ENCODE peak calls at places on chromosome 19, in five cellular contexts. One of them, this sample, is unnamed.

GRCh38 chr19:6333439-6333838 is at the start of gene ACER1:
- DNase-seq in transverse colon: no peak
- DNase-seq in foreskin fibroblast: no peak
- DNase-seq in cardiac muscle cell: no peak
- DNase-seq in osteoblast: no peak
- DNase-seq in this sample: peak

GRCh38 chr19:30865481-30865880 is 483.8 kb downstream of the TSHZ3 start:
- DNase-seq in cardiac muscle cell: peak
- DNase-seq in osteoblast: no peak
- DNase-seq in transverse colon: no peak
- DNase-seq in foreskin fibroblast: no peak
- DNase-seq in this sample: no peak

GRCh38 chr19:2561895-2562294 is 86.0 kb downstream of the GADD45B start:
- DNase-seq in cardiac muscle cell: no peak
- DNase-seq in transverse colon: no peak
- DNase-seq in foreskin fibroblast: no peak
- DNase-seq in osteoblast: no peak
- DNase-seq in this sample: peak

GRCh38 chr19:44685877-44686276 is 13.1 kb upstream of the CEACAM16 start:
- DNase-seq in cardiac muscle cell: no peak
- DNase-seq in transverse colon: no peak
- DNase-seq in foreskin fibroblast: peak
- DNase-seq in osteoblast: peak
- DNase-seq in this sample: peak

GRCh38 chr19:55585658-55586339 is 5.2 kb upstream of the ZNF579 start:
- DNase-seq in transverse colon: peak
- DNase-seq in cardiac muscle cell: peak
- DNase-seq in foreskin fibroblast: peak
- DNase-seq in osteoblast: peak
- DNase-seq in this sample: peak

GRCh38 chr19:39941615-39942507 is 7.4 kb upstream of the FCGBP start:
- DNase-seq in transverse colon: peak
- DNase-seq in cardiac muscle cell: no peak
- DNase-seq in foreskin fibroblast: no peak
- DNase-seq in osteoblast: no peak
- DNase-seq in this sample: peak

GRCh38 chr19:13029893-13030292 is 34.6 kb downstream of the NFIX start:
- DNase-seq in transverse colon: peak
- DNase-seq in foreskin fibroblast: peak
- DNase-seq in cardiac muscle cell: no peak
- DNase-seq in osteoblast: peak
- DNase-seq in this sample: peak

GRCh38 chr19:6572217-6572616 is 18.7 kb downstream of the CD70 start:
- DNase-seq in osteoblast: peak
- DNase-seq in foreskin fibroblast: no peak
- DNase-seq in transverse colon: peak
- DNase-seq in cardiac muscle cell: no peak
- DNase-seq in this sample: no peak

GRCh38 chr19:49017666-49018351 is 918 bp upstream of the LHB start:
- DNase-seq in cardiac muscle cell: peak
- DNase-seq in foreskin fibroblast: peak
- DNase-seq in osteoblast: peak
- DNase-seq in transverse colon: peak
- DNase-seq in this sample: peak

GRCh38 chr19:55678121-55678671 is 3.2 kb downstream of the EPN1 start:
- DNase-seq in cardiac muscle cell: no peak
- DNase-seq in osteoblast: no peak
- DNase-seq in transverse colon: peak
- DNase-seq in foreskin fibroblast: no peak
- DNase-seq in this sample: no peak

GRCh38 chr19:16033136-16033530 is 43.2 kb upstream of the TPM4 start:
- DNase-seq in cardiac muscle cell: no peak
- DNase-seq in osteoblast: peak
- DNase-seq in foreskin fibroblast: no peak
- DNase-seq in transverse colon: no peak
- DNase-seq in this sample: no peak

GRCh38 chr19:33409035-33409434 is 35.5 kb downstream of the CEBPG start:
- DNase-seq in cardiac muscle cell: no peak
- DNase-seq in osteoblast: peak
- DNase-seq in transverse colon: no peak
- DNase-seq in foreskin fibroblast: no peak
- DNase-seq in this sample: no peak

GRCh38 chr19:13832096-13832495 is 36.9 kb downstream of the ZSWIM4 start:
- DNase-seq in transverse colon: no peak
- DNase-seq in foreskin fibroblast: peak
- DNase-seq in cardiac muscle cell: no peak
- DNase-seq in osteoblast: peak
- DNase-seq in this sample: no peak

GRCh38 chr19:5059191-5059579 is 90.3 kb downstream of the KDM4B start:
- DNase-seq in foreskin fibroblast: peak
- DNase-seq in cardiac muscle cell: no peak
- DNase-seq in transverse colon: no peak
- DNase-seq in osteoblast: no peak
- DNase-seq in this sample: no peak

GRCh38 chr19:46115396-46116109 is 8.9 kb downstream of the IGFL3 start:
- DNase-seq in foreskin fibroblast: peak
- DNase-seq in transverse colon: no peak
- DNase-seq in cardiac muscle cell: no peak
- DNase-seq in osteoblast: peak
- DNase-seq in this sample: peak

GRCh38 chr19:5339950-5340636 is 519 bp downstream of the PTPRS start:
- DNase-seq in osteoblast: peak
- DNase-seq in transverse colon: no peak
- DNase-seq in cardiac muscle cell: peak
- DNase-seq in foreskin fibroblast: peak
- DNase-seq in this sample: peak

GRCh38 chr19:34712606-34713261 is 21.3 kb upstream of the ZNF181 start:
- DNase-seq in foreskin fibroblast: peak
- DNase-seq in osteoblast: peak
- DNase-seq in transverse colon: peak
- DNase-seq in cardiac muscle cell: peak
- DNase-seq in this sample: peak

GRCh38 chr19:12843328-12843727 is 5.0 kb downstream of the MAST1 start:
- DNase-seq in transverse colon: no peak
- DNase-seq in foreskin fibroblast: no peak
- DNase-seq in cardiac muscle cell: no peak
- DNase-seq in osteoblast: no peak
- DNase-seq in this sample: no peak

GRCh38 chr19:1206733-1207301 is 1.2 kb downstream of the STK11 start:
- DNase-seq in osteoblast: peak
- DNase-seq in cardiac muscle cell: peak
- DNase-seq in transverse colon: peak
- DNase-seq in foreskin fibroblast: peak
- DNase-seq in this sample: peak

GRCh38 chr19:13984875-13985741 is 21.0 kb downstream of the RFX1 start:
- DNase-seq in osteoblast: peak
- DNase-seq in cardiac muscle cell: no peak
- DNase-seq in foreskin fibroblast: no peak
- DNase-seq in transverse colon: no peak
- DNase-seq in this sample: no peak

GRCh38 chr19:31340059-31341025 is 8.9 kb downstream of the TSHZ3 start:
- DNase-seq in osteoblast: no peak
- DNase-seq in foreskin fibroblast: peak
- DNase-seq in transverse colon: no peak
- DNase-seq in cardiac muscle cell: no peak
- DNase-seq in this sample: no peak

GRCh38 chr19:51469629-51470028 is 8.7 kb upstream of the CEACAM18 start:
- DNase-seq in transverse colon: no peak
- DNase-seq in foreskin fibroblast: no peak
- DNase-seq in osteoblast: no peak
- DNase-seq in cardiac muscle cell: no peak
- DNase-seq in this sample: no peak

GRCh38 chr19:29128203-29128602 is 84.7 kb downstream of the UQCRFS1 start:
- DNase-seq in foreskin fibroblast: no peak
- DNase-seq in cardiac muscle cell: no peak
- DNase-seq in transverse colon: no peak
- DNase-seq in osteoblast: no peak
- DNase-seq in this sample: no peak
- TF ChIP-seq CTCF in foreskin fibroblast: no peak
- TF ChIP-seq CTCF in cardiac muscle cell: no peak
- TF ChIP-seq CTCF in transverse colon: no peak
- TF ChIP-seq CTCF in osteoblast: no peak
- TF ChIP-seq CTCF in this sample: no peak

GRCh38 chr19:41957161-41957837 is 1.8 kb downstream of the RABAC1 start:
- DNase-seq in transverse colon: peak
- DNase-seq in cardiac muscle cell: no peak
- DNase-seq in osteoblast: peak
- DNase-seq in foreskin fibroblast: no peak
- DNase-seq in this sample: no peak

GRCh38 chr19:41955521-41955920 is 3.6 kb downstream of the RABAC1 start:
- DNase-seq in transverse colon: no peak
- DNase-seq in osteoblast: peak
- DNase-seq in foreskin fibroblast: no peak
- DNase-seq in cardiac muscle cell: no peak
- DNase-seq in this sample: no peak

GRCh38 chr19:41956621-41957020 is 2.5 kb downstream of the RABAC1 start:
- DNase-seq in transverse colon: peak
- DNase-seq in cardiac muscle cell: no peak
- DNase-seq in osteoblast: peak
- DNase-seq in foreskin fibroblast: no peak
- DNase-seq in this sample: no peak

DNA sequence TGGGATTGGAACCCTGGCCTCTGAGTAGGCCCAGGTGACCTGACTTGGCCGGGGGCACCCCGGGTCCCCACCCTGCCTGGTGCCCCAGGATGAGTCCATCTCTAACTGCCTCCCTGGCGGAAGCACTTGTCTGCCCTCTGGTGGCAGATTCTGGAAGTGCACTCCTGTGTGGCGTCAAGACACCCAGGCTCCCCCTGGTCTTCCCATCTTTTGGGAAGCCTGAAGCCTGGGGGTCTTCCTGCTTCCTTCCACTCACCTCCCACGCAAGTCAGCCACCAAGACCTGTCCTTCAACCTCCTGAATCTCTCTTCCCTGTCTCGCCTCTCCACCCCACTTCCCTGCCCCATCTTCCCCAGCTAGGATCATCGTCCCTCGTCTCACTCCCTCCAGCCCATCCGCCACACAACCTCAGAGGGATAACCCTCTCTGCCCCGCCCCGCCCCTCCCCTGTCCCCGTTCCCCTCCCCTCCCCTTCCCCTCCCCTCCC is 7.4 kb downstream of the RABAC1 start:
- DNase-seq in osteoblast: peak
- DNase-seq in cardiac muscle cell: peak
- DNase-seq in transverse colon: peak
- DNase-seq in foreskin fibroblast: peak
- DNase-seq in this sample: peak
- H3K4me3 ChIP-seq in osteoblast: no peak
- H3K4me3 ChIP-seq in cardiac muscle cell: no peak
- H3K4me3 ChIP-seq in transverse colon: no peak
- H3K4me3 ChIP-seq in foreskin fibroblast: no peak
- H3K4me3 ChIP-seq in this sample: no peak

GRCh38 chr19:19461671-19462622 is 53.4 kb downstream of the TSSK6 start:
- DNase-seq in osteoblast: no peak
- DNase-seq in cardiac muscle cell: peak
- DNase-seq in transverse colon: peak
- DNase-seq in foreskin fibroblast: peak
- DNase-seq in this sample: peak
- TF ChIP-seq CTCF in osteoblast: no peak
- TF ChIP-seq CTCF in cardiac muscle cell: no peak
- TF ChIP-seq CTCF in transverse colon: no peak
- TF ChIP-seq CTCF in foreskin fibroblast: no peak
- TF ChIP-seq CTCF in this sample: no peak

GRCh38 chr19:47417107-47417745 is 2.1 kb downstream of the MEIS3 start:
- DNase-seq in foreskin fibroblast: no peak
- DNase-seq in cardiac muscle cell: no peak
- DNase-seq in osteoblast: peak
- DNase-seq in transverse colon: no peak
- DNase-seq in this sample: no peak
- H3K4me3 ChIP-seq in foreskin fibroblast: peak
- H3K4me3 ChIP-seq in cardiac muscle cell: no peak
- H3K4me3 ChIP-seq in osteoblast: no peak
- H3K4me3 ChIP-seq in transverse colon: no peak
- H3K4me3 ChIP-seq in this sample: no peak

DNA sequence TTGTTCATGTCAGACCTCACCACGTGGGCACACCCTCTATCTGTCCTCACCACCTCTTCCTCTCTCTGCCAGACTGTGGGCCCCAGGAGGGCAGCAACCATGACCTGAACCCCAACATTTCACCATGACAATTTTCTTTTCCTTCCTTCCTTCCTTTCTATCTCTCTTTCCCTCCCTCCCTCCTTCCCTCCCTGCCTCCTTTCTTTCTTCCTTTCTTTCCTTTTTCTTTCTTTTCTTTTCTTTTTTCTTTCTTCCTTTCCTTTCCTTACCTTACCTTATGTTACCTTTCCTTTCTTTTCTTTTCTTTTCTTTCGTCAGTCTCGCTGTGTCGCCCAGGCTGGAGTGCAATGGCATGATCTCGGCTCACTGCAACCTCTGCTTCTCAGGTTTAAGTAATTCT is 8.7 kb upstream of the FCER2 start:
- DNase-seq in cardiac muscle cell: no peak
- DNase-seq in transverse colon: no peak
- DNase-seq in osteoblast: no peak
- DNase-seq in foreskin fibroblast: no peak
- DNase-seq in this sample: no peak
- TF ChIP-seq CTCF in cardiac muscle cell: no peak
- TF ChIP-seq CTCF in transverse colon: no peak
- TF ChIP-seq CTCF in osteoblast: no peak
- TF ChIP-seq CTCF in foreskin fibroblast: no peak
- TF ChIP-seq CTCF in this sample: no peak

DNA sequence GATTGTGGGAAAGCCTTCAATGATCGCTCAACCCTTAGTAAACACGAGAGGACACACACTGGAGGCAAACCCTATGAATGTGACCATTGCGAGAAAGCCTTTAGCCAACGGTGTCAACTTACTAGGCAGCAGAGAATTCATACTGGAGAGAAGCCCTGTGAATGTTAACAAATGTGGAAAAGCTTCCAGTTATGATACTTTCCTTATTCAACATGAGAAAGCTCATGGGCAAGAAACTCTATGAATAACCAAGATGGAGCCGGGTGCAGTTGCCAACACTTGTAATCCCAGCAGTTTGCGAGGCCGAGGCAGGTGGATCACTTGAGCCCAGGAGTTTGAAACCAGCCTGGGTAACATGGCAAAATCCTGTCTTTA is 15.8 kb upstream of the ZNF8 start:
- DNase-seq in osteoblast: no peak
- DNase-seq in transverse colon: no peak
- DNase-seq in foreskin fibroblast: no peak
- DNase-seq in cardiac muscle cell: no peak
- DNase-seq in this sample: no peak
- H3K4me3 ChIP-seq in osteoblast: no peak
- H3K4me3 ChIP-seq in transverse colon: no peak
- H3K4me3 ChIP-seq in foreskin fibroblast: no peak
- H3K4me3 ChIP-seq in cardiac muscle cell: no peak
- H3K4me3 ChIP-seq in this sample: no peak

GRCh38 chr19:57438925-57439324 is 3.8 kb downstream of the ZNF749 start:
- DNase-seq in cardiac muscle cell: no peak
- DNase-seq in osteoblast: no peak
- DNase-seq in transverse colon: no peak
- DNase-seq in foreskin fibroblast: no peak
- DNase-seq in this sample: no peak
- TF ChIP-seq CTCF in cardiac muscle cell: no peak
- TF ChIP-seq CTCF in osteoblast: no peak
- TF ChIP-seq CTCF in transverse colon: no peak
- TF ChIP-seq CTCF in foreskin fibroblast: no peak
- TF ChIP-seq CTCF in this sample: no peak

GRCh38 chr19:17330546-17331253 is 4.0 kb downstream of the ANO8 start:
- DNase-seq in cardiac muscle cell: no peak
- DNase-seq in transverse colon: no peak
- DNase-seq in osteoblast: peak
- DNase-seq in foreskin fibroblast: no peak
- DNase-seq in this sample: no peak
- H3K4me3 ChIP-seq in cardiac muscle cell: no peak
- H3K4me3 ChIP-seq in transverse colon: no peak
- H3K4me3 ChIP-seq in osteoblast: no peak
- H3K4me3 ChIP-seq in foreskin fibroblast: no peak
- H3K4me3 ChIP-seq in this sample: no peak

GRCh38 chr19:38059897-38060296 is 152.9 kb downstream of the SIPA1L3 start:
- DNase-seq in transverse colon: no peak
- DNase-seq in foreskin fibroblast: no peak
- DNase-seq in cardiac muscle cell: no peak
- DNase-seq in osteoblast: no peak
- DNase-seq in this sample: peak
- TF ChIP-seq CTCF in transverse colon: no peak
- TF ChIP-seq CTCF in foreskin fibroblast: no peak
- TF ChIP-seq CTCF in cardiac muscle cell: no peak
- TF ChIP-seq CTCF in osteoblast: no peak
- TF ChIP-seq CTCF in this sample: no peak